ENCODE peak calls at places on chromosome 7, in nine cellular contexts. One of them, this sample, is unnamed.

GRCh38 chr7:3922175-3922635 is 621.2 kb downstream of the SDK1 start:
- DNase-seq in progenitor cell of endocrine pancreas: no peak
- DNase-seq in NCI-H2171: no peak
- DNase-seq in Panc1: peak
- DNase-seq in right lobe of liver: no peak
- DNase-seq in T-helper 1 cell: no peak
- DNase-seq in EH: peak
- DNase-seq in NCI-H1436 treated with DMSO at 0.1 percent for 48 hours: no peak
- DNase-seq in RPMI7951: peak
- DNase-seq in this sample: peak

GRCh38 chr7:70556761-70557160 is 575.2 kb upstream of the GALNT17 start:
- DNase-seq in progenitor cell of endocrine pancreas: no peak
- DNase-seq in NCI-H2171: no peak
- DNase-seq in Panc1: no peak
- DNase-seq in right lobe of liver: no peak
- DNase-seq in T-helper 1 cell: no peak
- DNase-seq in EH: no peak
- DNase-seq in NCI-H1436 treated with DMSO at 0.1 percent for 48 hours: no peak
- DNase-seq in RPMI7951: no peak
- DNase-seq in this sample: no peak

GRCh38 chr7:24328050-24328449 is 44.1 kb downstream of the NPY start:
- DNase-seq in progenitor cell of endocrine pancreas: no peak
- DNase-seq in NCI-H2171: no peak
- DNase-seq in Panc1: no peak
- DNase-seq in right lobe of liver: no peak
- DNase-seq in T-helper 1 cell: no peak
- DNase-seq in EH: no peak
- DNase-seq in NCI-H1436 treated with DMSO at 0.1 percent for 48 hours: no peak
- DNase-seq in RPMI7951: no peak
- DNase-seq in this sample: no peak

GRCh38 chr7:157726764-157727163 is 390.0 kb downstream of the DNAJB6 start:
- DNase-seq in progenitor cell of endocrine pancreas: no peak
- DNase-seq in NCI-H2171: no peak
- DNase-seq in Panc1: no peak
- DNase-seq in right lobe of liver: no peak
- DNase-seq in T-helper 1 cell: no peak
- DNase-seq in EH: no peak
- DNase-seq in NCI-H1436 treated with DMSO at 0.1 percent for 48 hours: no peak
- DNase-seq in RPMI7951: no peak
- DNase-seq in this sample: no peak

GRCh38 chr7:29194206-29194593 is 375 bp upstream of the CHN2 start:
- DNase-seq in progenitor cell of endocrine pancreas: peak
- DNase-seq in NCI-H2171: no peak
- DNase-seq in Panc1: no peak
- DNase-seq in right lobe of liver: peak
- DNase-seq in T-helper 1 cell: peak
- DNase-seq in EH: no peak
- DNase-seq in NCI-H1436 treated with DMSO at 0.1 percent for 48 hours: no peak
- DNase-seq in RPMI7951: no peak
- DNase-seq in this sample: no peak

GRCh38 chr7:156731651-156732050 is 91.1 kb downstream of the RNF32 start:
- DNase-seq in progenitor cell of endocrine pancreas: no peak
- DNase-seq in NCI-H2171: no peak
- DNase-seq in Panc1: no peak
- DNase-seq in right lobe of liver: no peak
- DNase-seq in T-helper 1 cell: no peak
- DNase-seq in EH: peak
- DNase-seq in NCI-H1436 treated with DMSO at 0.1 percent for 48 hours: no peak
- DNase-seq in RPMI7951: no peak
- DNase-seq in this sample: peak

GRCh38 chr7:88268858-88269257 is 37.8 kb downstream of the STEAP4 start:
- DNase-seq in progenitor cell of endocrine pancreas: no peak
- DNase-seq in NCI-H2171: no peak
- DNase-seq in Panc1: no peak
- DNase-seq in right lobe of liver: no peak
- DNase-seq in T-helper 1 cell: no peak
- DNase-seq in EH: no peak
- DNase-seq in NCI-H1436 treated with DMSO at 0.1 percent for 48 hours: no peak
- DNase-seq in RPMI7951: no peak
- DNase-seq in this sample: no peak

GRCh38 chr7:142855756-142856564 is 1.1 kb downstream of the EPHB6 start:
- DNase-seq in progenitor cell of endocrine pancreas: no peak
- DNase-seq in NCI-H2171: no peak
- DNase-seq in Panc1: no peak
- DNase-seq in right lobe of liver: peak
- DNase-seq in T-helper 1 cell: no peak
- DNase-seq in EH: peak
- DNase-seq in NCI-H1436 treated with DMSO at 0.1 percent for 48 hours: no peak
- DNase-seq in RPMI7951: no peak
- DNase-seq in this sample: no peak

GRCh38 chr7:110412614-110413013 is 678.3 kb upstream of the LRRN3 start:
- DNase-seq in progenitor cell of endocrine pancreas: no peak
- DNase-seq in NCI-H2171: no peak
- DNase-seq in Panc1: no peak
- DNase-seq in right lobe of liver: no peak
- DNase-seq in T-helper 1 cell: no peak
- DNase-seq in EH: no peak
- DNase-seq in NCI-H1436 treated with DMSO at 0.1 percent for 48 hours: no peak
- DNase-seq in RPMI7951: no peak
- DNase-seq in this sample: no peak

GRCh38 chr7:16847381-16847860 is 34.4 kb downstream of the AGR3 start:
- DNase-seq in progenitor cell of endocrine pancreas: no peak
- DNase-seq in NCI-H2171: peak
- DNase-seq in Panc1: peak
- DNase-seq in right lobe of liver: no peak
- DNase-seq in T-helper 1 cell: no peak
- DNase-seq in EH: peak
- DNase-seq in NCI-H1436 treated with DMSO at 0.1 percent for 48 hours: no peak
- DNase-seq in RPMI7951: peak
- DNase-seq in this sample: peak

GRCh38 chr7:21041252-21041651 is 254.6 kb upstream of the SP8 start:
- DNase-seq in progenitor cell of endocrine pancreas: no peak
- DNase-seq in NCI-H2171: no peak
- DNase-seq in Panc1: no peak
- DNase-seq in right lobe of liver: no peak
- DNase-seq in T-helper 1 cell: no peak
- DNase-seq in EH: no peak
- DNase-seq in NCI-H1436 treated with DMSO at 0.1 percent for 48 hours: no peak
- DNase-seq in RPMI7951: no peak
- DNase-seq in this sample: no peak